ENCODE peak calls at places on chromosomes 13 and 19, in seven cellular contexts. R, F, X, K, P, V and W are unnamed samples.

GRCh38 chr13:49627831-49628652 is at the start of gene ARL11:
- DNase-seq in P (peak; percentile 73), X (no peak), R (no peak), K (peak; percentile 39), V (no peak), F (no peak), W (peak; percentile 47)

GRCh38 chr19:51501594-51502263 is at the start of gene SIGLEC12:
- DNase-seq in X (no peak), P (no peak), V (no peak), R (no peak), K (no peak), F (no peak), W (no peak)

GRCh38 chr13:40562975-40563349 is 103.5 kb downstream of the FOXO1 start:
- DNase-seq in X (no peak), R (no peak), F (no peak), V (no peak), P (no peak), K (no peak), W (no peak)

GRCh38 chr19:2949939-2950285 is 5.1 kb upstream of the ZNF77 start:
- DNase-seq in R (peak; percentile 47), P (no peak), F (no peak), X (peak; percentile 50), V (peak; percentile 62), K (no peak), W (peak; percentile 98)

GRCh38 chr19:39308531-39309304 is 11.9 kb downstream of the LRFN1 start:
- DNase-seq in X (no peak), R (no peak), P (peak; percentile 70), K (no peak), F (no peak), V (no peak), W (peak; percentile 72)

GRCh38 chr13:113776231-113777125 is 17.5 kb downstream of the TMEM255B start:
- DNase-seq in R (no peak), F (no peak), X (no peak), V (no peak), P (no peak), K (no peak), W (no peak)

GRCh38 chr19:39765091-39766076 is 13.3 kb upstream of the LEUTX start:
- DNase-seq in R (peak; percentile 41), F (peak; percentile 36), X (peak; percentile 41), V (peak; percentile 48), P (peak; percentile 13), K (no peak), W (peak; percentile 73)

GRCh38 chr13:113058129-113058987 is 47.2 kb upstream of the F7 start:
- DNase-seq in V (no peak), K (no peak), P (no peak), F (no peak), X (no peak), R (no peak), W (no peak)

GRCh38 chr13:82088781-82089180 is 1747.9 kb upstream of the SPRY2 start:
- DNase-seq in R (no peak), K (no peak), P (no peak), X (no peak), F (no peak), V (no peak), W (no peak)

GRCh38 chr19:29098091-29098490 is 114.9 kb downstream of the UQCRFS1 start:
- DNase-seq in R (no peak), K (no peak), P (no peak), F (no peak), X (no peak), V (no peak), W (no peak)

GRCh38 chr13:33205804-33206221 is 79.7 kb downstream of the STARD13 start:
- DNase-seq in K (no peak), X (peak; percentile 62), F (no peak), V (no peak), R (no peak), P (no peak), W (no peak)

GRCh38 chr19:11578342-11579142 is 1.1 kb upstream of the ACP5 start:
- DNase-seq in R (no peak), X (no peak), P (no peak), V (peak; percentile 31), K (no peak), F (no peak), W (peak; percentile 81)

GRCh38 chr19:44951179-44952159 is 3.7 kb upstream of the CLPTM1 start:
- DNase-seq in P (no peak), K (no peak), F (peak; percentile 66), R (peak; percentile 94), X (peak; percentile 82), V (peak; percentile 85), W (peak; percentile 76)

GRCh38 chr13:88919970-88920628 is 1248.9 kb downstream of the SLITRK5 start:
- DNase-seq in F (no peak), K (peak; percentile 12), P (no peak), X (no peak), R (no peak), V (no peak), W (no peak)

GRCh38 chr13:34044041-34044440 is 226.1 kb downstream of the RFC3 start:
- DNase-seq in F (no peak), P (no peak), K (no peak), R (no peak), V (no peak), X (no peak), W (no peak)

DNA sequence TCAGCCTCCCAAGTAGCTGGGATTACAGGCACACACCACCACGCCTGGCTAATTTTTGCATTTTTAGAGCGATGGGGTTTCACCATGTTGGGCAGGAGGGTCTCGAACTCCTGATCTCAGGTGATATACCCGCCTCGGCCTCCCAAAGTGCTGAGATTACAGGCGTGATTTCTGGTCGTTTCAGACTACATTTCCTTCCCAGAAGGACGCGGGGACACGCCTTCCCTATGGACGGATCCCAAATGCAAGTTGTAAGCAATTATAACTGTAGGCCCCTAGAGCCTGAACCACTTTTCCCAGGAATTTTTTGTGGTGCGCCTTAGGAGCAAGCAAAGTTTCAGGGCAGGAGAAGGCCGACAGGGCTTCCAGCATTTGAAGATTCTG is 17.8 kb upstream of the ZNF331 start:
- DNase-seq in R (no peak), K (no peak), P (no peak), V (no peak), F (no peak), X (no peak), W (no peak)
- TF ChIP-seq CEBPB in R (no peak), K (no peak), P (no peak), V (no peak), F (no peak), X (no peak), W (no peak)

DNA sequence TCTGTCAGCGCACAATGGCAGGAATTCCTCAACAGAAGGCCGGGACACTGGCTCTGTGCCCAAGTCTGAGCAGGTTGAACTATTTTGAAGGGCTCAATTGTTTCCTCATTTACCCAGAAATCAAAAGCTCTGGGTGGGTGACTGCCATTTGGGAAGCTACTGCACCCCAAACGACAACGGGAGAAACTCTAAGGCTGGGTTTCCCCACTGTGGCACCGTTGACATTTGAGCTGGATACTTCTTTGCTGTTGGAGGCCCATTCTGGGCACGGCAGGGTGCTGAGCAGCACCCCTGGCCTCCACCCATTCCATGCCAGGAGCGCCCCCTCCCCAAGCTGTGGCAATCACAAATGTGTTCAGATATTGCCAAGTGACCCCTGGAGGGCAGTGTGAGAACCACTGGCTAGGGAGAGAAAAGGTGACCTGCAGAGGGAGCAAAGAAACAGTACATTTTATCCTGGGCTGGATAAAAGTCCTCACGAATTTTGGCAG is 62.5 kb downstream of the RFX2 start:
- DNase-seq in K (no peak), P (no peak), X (peak; percentile 52), F (peak; percentile 31), V (peak; percentile 70), R (no peak), W (peak; percentile 68)
- TF ChIP-seq CEBPB in K (no peak), P (no peak), X (no peak), F (no peak), V (no peak), R (no peak), W (peak; percentile 30)

GRCh38 chr13:45994752-45995151 is 57.8 kb downstream of the ZC3H13 start:
- DNase-seq in F (no peak), P (no peak), K (no peak), V (no peak), X (no peak), R (no peak), W (no peak)
- TF ChIP-seq CEBPB in F (no peak), P (no peak), K (no peak), V (no peak), X (no peak), R (no peak), W (no peak)

GRCh38 chr13:90321281-90321931 is 1026.1 kb upstream of the MIR17HG start:
- DNase-seq in F (no peak), V (no peak), R (no peak), K (no peak), X (no peak), P (no peak), W (peak; percentile 18)
- TF ChIP-seq CEBPB in F (no peak), V (no peak), R (no peak), K (no peak), X (no peak), P (no peak), W (no peak)

DNA sequence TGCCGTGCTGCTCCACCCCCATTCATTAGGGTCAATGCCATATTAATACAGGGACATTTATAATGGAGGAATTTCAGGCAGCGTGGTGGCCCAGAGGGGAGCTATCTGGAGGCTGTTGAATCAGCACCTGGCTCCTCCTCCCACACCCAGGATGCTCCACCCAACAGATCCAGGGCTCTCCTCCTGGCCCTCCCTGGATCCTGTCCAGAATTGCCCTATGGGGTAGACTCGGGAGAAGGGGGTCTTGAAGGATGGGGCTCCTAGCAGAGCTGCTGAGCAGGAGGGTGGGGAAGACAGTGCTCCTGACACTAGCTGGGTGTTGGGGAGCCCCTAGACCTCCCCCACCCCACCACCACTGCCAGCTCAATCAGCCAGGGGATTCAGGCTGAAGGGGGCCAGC is 5.2 kb upstream of the OR10H5 start:
- DNase-seq in X (no peak), P (no peak), V (no peak), F (no peak), K (no peak), R (no peak), W (no peak)
- TF ChIP-seq CEBPB in X (no peak), P (no peak), V (no peak), F (no peak), K (no peak), R (no peak), W (no peak)

GRCh38 chr13:110317093-110317492 is 10.0 kb downstream of the COL4A2 start:
- DNase-seq in V (no peak), X (no peak), P (no peak), F (no peak), R (no peak), K (no peak), W (no peak)
- TF ChIP-seq CEBPB in V (no peak), X (no peak), P (no peak), F (no peak), R (no peak), K (no peak), W (no peak)

GRCh38 chr19:33736158-33736557 is 60.5 kb upstream of the KCTD15 start:
- DNase-seq in P (no peak), K (no peak), V (no peak), X (no peak), F (no peak), R (no peak), W (no peak)

GRCh38 chr19:33736787-33737186 is 59.9 kb upstream of the KCTD15 start:
- DNase-seq in F (no peak), X (no peak), K (no peak), P (no peak), R (no peak), V (no peak), W (no peak)

GRCh38 chr19:33745297-33745696 is 51.4 kb upstream of the KCTD15 start:
- DNase-seq in P (no peak), K (no peak), F (no peak), V (no peak), R (no peak), X (no peak), W (no peak)

GRCh38 chr19:33737704-33738103 is 59.0 kb upstream of the KCTD15 start:
- DNase-seq in F (no peak), K (no peak), R (no peak), X (no peak), V (no peak), P (no peak), W (no peak)

GRCh38 chr19:33740811-33741396 is 55.8 kb upstream of the KCTD15 start:
- DNase-seq in X (peak; percentile 38), R (peak; percentile 54), K (no peak), F (no peak), V (peak; percentile 31), P (peak; percentile 21), W (peak; percentile 60)
- TF ChIP-seq CEBPB in X (no peak), R (no peak), K (no peak), F (no peak), V (no peak), P (no peak), W (no peak)